ENCODE peak calls at places on chromosome 13, in four cellular contexts. Q is K562, K is HepG2, W is H1. A is an unnamed sample.

GRCh38 chr13:89375839-89376238 is 1704.7 kb downstream of the SLITRK5 start:
- DNase-seq in W (no peak), Q (no peak), K (no peak), A (no peak)

GRCh38 chr13:97367427-97367826 is 66.5 kb upstream of the RAP2A start:
- DNase-seq in Q (no peak), K (no peak), W (no peak), A (no peak)

GRCh38 chr13:24894277-24894971 is 130.5 kb downstream of the RNF17 start:
- DNase-seq in Q (no peak), W (no peak), K (no peak), A (no peak)

GRCh38 chr13:100530645-100531044 is 57.9 kb downstream of the GGACT start:
- DNase-seq in K (peak; percentile 19), W (no peak), Q (no peak), A (no peak)

GRCh38 chr13:101706651-101707050 is 254.2 kb downstream of the ITGBL1 start:
- DNase-seq in Q (no peak), K (peak; percentile 4), W (no peak), A (peak; percentile 2)

GRCh38 chr13:32445461-32445860 is 17.5 kb upstream of the N4BP2L1 start:
- DNase-seq in K (no peak), W (no peak), Q (no peak), A (no peak)

GRCh38 chr13:74243637-74244526 is 109.7 kb upstream of the KLF12 start:
- DNase-seq in Q (no peak), W (no peak), K (no peak), A (no peak)

GRCh38 chr13:42405665-42406390 is 133.9 kb downstream of the AKAP11 start:
- DNase-seq in W (no peak), K (no peak), Q (no peak), A (no peak)

GRCh38 chr13:85741017-85741416 is 58.2 kb downstream of the SLITRK6 start:
- DNase-seq in K (no peak), Q (no peak), W (no peak), A (no peak)

GRCh38 chr13:41458939-41459753 is 1.8 kb downstream of the RGCC start:
- DNase-seq in W (no peak), K (peak; percentile 30), Q (peak; percentile 68), A (peak; percentile 29)

GRCh38 chr13:97499181-97499580 is 65.2 kb downstream of the RAP2A start:
- DNase-seq in K (no peak), W (no peak), Q (no peak), A (no peak)

GRCh38 chr13:112822851-112823250 is 133.0 kb downstream of the ATP11A start:
- DNase-seq in K (no peak), Q (no peak), W (no peak), A (no peak)

GRCh38 chr13:98427331-98427995 is 149.4 kb downstream of the STK24 start:
- DNase-seq in W (no peak), K (no peak), Q (no peak), A (no peak)

GRCh38 chr13:33132644-33133440 is 116.6 kb downstream of the KL start:
- DNase-seq in Q (no peak), W (no peak), K (no peak), A (no peak)

GRCh38 chr13:44075113-44075512 is 195.4 kb downstream of the LACC1 start:
- DNase-seq in K (no peak), W (no peak), Q (no peak), A (no peak)

GRCh38 chr13:44068169-44068568 is 188.5 kb downstream of the LACC1 start:
- DNase-seq in Q (no peak), K (no peak), W (no peak), A (no peak)

GRCh38 chr13:44068737-44069136 is 189.0 kb downstream of the LACC1 start:
- DNase-seq in K (no peak), Q (no peak), W (no peak), A (peak; percentile 50)

GRCh38 chr13:44072536-44072935 is 192.8 kb downstream of the LACC1 start:
- DNase-seq in K (no peak), Q (no peak), W (no peak), A (no peak)
- TF ChIP-seq JUN in K (no peak), Q (no peak), W (no peak), A (no peak)

GRCh38 chr13:51044023-51044665 is 66.9 kb downstream of the C13orf42 start:
- DNase-seq in W (no peak), Q (no peak), K (no peak), A (no peak)
- TF ChIP-seq CHD2 in W (no peak), Q (no peak), K (no peak), A (no peak)

GRCh38 chr13:76717092-76717491 is 169.1 kb downstream of the KCTD12 start:
- DNase-seq in K (no peak), W (no peak), Q (no peak), A (no peak)

GRCh38 chr13:76711515-76712182 is 174.6 kb downstream of the KCTD12 start:
- DNase-seq in Q (no peak), K (no peak), W (no peak), A (no peak)

GRCh38 chr13:76713280-76713679 is 172.9 kb downstream of the KCTD12 start:
- DNase-seq in W (no peak), Q (no peak), K (no peak), A (no peak)

GRCh38 chr13:76715043-76715442 is 171.2 kb downstream of the KCTD12 start:
- DNase-seq in K (no peak), W (no peak), Q (no peak), A (no peak)

GRCh38 chr13:76715621-76716020 is 170.6 kb downstream of the KCTD12 start:
- DNase-seq in Q (no peak), K (no peak), W (no peak), A (no peak)
- TF ChIP-seq CEBPB in Q (no peak), K (no peak), W (no peak), A (no peak)

DNA sequence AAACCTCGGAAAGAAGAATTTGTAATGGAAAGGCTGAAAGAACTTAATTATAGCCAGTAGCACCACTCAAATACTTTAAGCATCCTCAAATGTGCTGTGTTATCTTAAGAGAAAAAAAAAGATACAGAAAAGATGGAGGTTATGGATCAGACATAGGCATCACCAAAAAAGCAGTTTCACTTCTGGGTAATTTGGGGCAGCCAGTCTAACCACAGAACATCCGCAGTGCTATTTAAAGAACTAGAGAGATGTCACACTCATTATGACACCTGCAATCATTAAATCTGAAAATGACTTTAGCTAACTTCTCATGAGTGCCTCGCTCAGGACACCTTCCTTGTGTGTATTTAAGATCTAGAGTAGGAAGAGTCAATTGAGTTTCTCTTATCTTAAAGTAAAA is 211.8 kb downstream of the RBM26 start:
- DNase-seq in K (no peak), Q (no peak), W (no peak), A (no peak)
- TF ChIP-seq JUN in K (no peak), Q (no peak), W (no peak), A (no peak)

GRCh38 chr13:22081430-22081829 is 410.6 kb downstream of the FGF9 start:
- DNase-seq in K (no peak), W (no peak), Q (no peak), A (no peak)
- TF ChIP-seq CHD2 in K (no peak), W (no peak), Q (no peak), A (no peak)

DNA sequence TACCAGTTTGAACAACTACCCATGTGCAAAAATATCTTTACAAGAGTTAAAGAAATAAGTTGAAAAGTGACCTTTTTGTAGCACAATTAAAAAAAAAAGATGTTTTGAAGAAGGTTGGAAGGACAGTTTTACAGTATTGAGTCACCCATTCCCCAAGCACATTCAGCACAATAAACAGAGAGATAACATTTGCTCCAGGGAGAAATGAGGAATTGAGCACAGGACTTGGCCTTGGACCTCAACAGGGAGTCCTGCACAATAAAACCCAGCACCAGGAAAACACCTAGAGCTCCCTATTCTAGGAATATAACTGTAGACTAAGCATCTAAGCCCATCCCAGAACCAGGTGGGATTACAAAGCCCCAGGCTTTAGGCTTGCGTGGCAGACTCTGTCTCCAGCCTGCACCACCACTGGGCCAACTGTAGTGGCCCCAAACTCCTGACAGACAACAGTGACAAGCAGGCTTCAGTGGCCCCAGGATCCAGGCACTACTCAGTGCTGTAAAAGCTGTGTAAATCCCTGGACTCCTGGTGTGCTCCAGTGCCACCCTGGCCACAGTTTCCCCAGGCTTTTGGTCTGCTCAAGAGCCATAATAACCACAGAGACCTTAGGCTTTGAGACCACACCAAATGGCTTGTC is 857.2 kb downstream of the SLITRK1 start:
- DNase-seq in W (no peak), K (no peak), Q (no peak), A (no peak)
- TF ChIP-seq CEBPB in W (no peak), K (no peak), Q (no peak), A (no peak)

GRCh38 chr13:110561335-110562033 is at the start of gene RAB20:
- DNase-seq in K (peak; percentile 80), W (no peak), Q (peak; percentile 78), A (peak; percentile 45)

GRCh38 chr13:110559429-110559943 is 2.0 kb downstream of the RAB20 start:
- DNase-seq in Q (no peak), K (no peak), W (no peak), A (no peak)

GRCh38 chr13:110557610-110558305 is 3.8 kb downstream of the RAB20 start:
- DNase-seq in W (no peak), K (no peak), Q (no peak), A (no peak)

GRCh38 chr13:110560606-110561334 is 752 bp downstream of the RAB20 start:
- DNase-seq in W (no peak), K (peak; percentile 49), Q (peak; percentile 44), A (no peak)

GRCh38 chr13:110559986-110560385 is 1.5 kb downstream of the RAB20 start:
- DNase-seq in Q (no peak), W (no peak), K (no peak), A (no peak)
- TF ChIP-seq JUN in Q (no peak), W (no peak), K (no peak), A (no peak)

DNA sequence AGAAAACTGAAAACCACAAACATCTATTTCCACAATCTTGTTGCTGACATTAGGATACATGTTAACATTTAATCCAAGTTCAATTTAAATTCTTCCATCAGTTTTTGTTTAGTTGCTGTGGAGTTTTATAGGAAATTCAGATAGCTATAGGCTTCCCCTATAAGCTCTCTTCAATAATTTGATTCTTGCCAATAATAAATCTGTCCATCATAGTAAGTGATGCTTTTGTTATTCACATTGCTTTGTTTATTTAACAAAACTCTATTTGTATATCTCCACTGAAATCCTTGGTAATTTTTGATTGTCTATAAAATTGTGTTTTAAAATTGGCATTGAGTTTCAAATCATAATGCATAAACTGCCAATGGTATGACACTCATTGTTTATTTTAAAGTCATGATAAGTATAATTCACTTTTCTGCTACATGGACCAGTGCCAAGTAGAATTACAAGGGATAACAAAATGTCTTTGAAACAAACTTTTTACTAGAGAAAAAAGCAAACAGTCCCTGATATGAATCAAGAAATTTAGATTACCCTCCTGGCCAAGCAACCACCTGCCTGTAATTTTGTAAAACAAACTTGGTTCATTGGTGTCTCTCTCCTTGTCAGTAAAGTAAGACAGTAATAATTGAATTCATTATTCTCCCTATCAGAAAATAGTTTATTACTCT is 577.3 kb upstream of the GPC6 start:
- DNase-seq in Q (no peak), K (no peak), W (no peak), A (no peak)
- TF ChIP-seq CHD2 in Q (no peak), K (no peak), W (no peak), A (no peak)

A was measured in A549.